ENCODE peak calls at places on chromosomes 11 and 22, in four cellular contexts. X is IMR-90, V is neuronal stem cell, W is mesendoderm. Q is an unnamed sample. For H3K36me3, the result is how much of the 10 kb centered on the place peaks cover.

GRCh38 chr22:47625013-47625385 is 862.5 kb downstream of the TBC1D22A start:
- DNase-seq in V (no peak), W (no peak), X (no peak), Q (no peak)

GRCh38 chr11:62004473-62004872 is 37.0 kb upstream of the FTH1 start:
- DNase-seq in X (peak), W (no peak), V (no peak), Q (peak)

GRCh38 chr22:38304526-38304925 is 12.7 kb downstream of the CSNK1E start:
- DNase-seq in V (no peak), X (no peak), W (no peak), Q (peak)

GRCh38 chr11:95877288-95877687 is 46.6 kb downstream of the MTMR2 start:
- DNase-seq in X (peak), V (no peak), W (no peak), Q (peak)

GRCh38 chr11:2444301-2445106 is at the start of the genes KCNQ1 and TRPM5:
- DNase-seq in V (peak), W (peak), X (no peak), Q (no peak)

GRCh38 chr11:17145972-17146371 is 61.8 kb downstream of the PIK3C2A start:
- DNase-seq in V (no peak), W (no peak), X (peak), Q (no peak)

GRCh38 chr11:67280791-67281551 is 8.1 kb upstream of the ANKRD13D start:
- DNase-seq in V (no peak), X (no peak), W (no peak), Q (no peak)

GRCh38 chr11:66438009-66438503 is 592 bp downstream of the MRPL11 start:
- DNase-seq in W (peak), V (no peak), X (no peak), Q (no peak)

GRCh38 chr11:128501576-128502549 is 85.5 kb downstream of the ETS1 start:
- DNase-seq in W (peak), V (no peak), X (peak), Q (peak)

GRCh38 chr11:2134022-2135010 is 4.9 kb downstream of the IGF2 start:
- DNase-seq in W (no peak), V (no peak), X (no peak), Q (no peak)

GRCh38 chr11:15941206-15941770 is 415.1 kb downstream of the SOX6 start:
- DNase-seq in V (peak), W (peak), X (no peak), Q (no peak)

GRCh38 chr22:19167106-19167869 is 11.2 kb downstream of the SLC25A1 start:
- DNase-seq in V (no peak), X (no peak), W (no peak), Q (no peak)

GRCh38 chr11:299951-300735 is 817 bp upstream of the IFITM5 start:
- DNase-seq in V (no peak), X (peak), W (peak), Q (no peak)

GRCh38 chr11:47857485-47858168 is 9.5 kb upstream of the NUP160 start:
- DNase-seq in W (no peak), X (no peak), V (no peak), Q (no peak)

GRCh38 chr11:63766501-63767270 is 1.9 kb downstream of the ZFTA start:
- DNase-seq in V (no peak), W (no peak), X (no peak), Q (no peak)

GRCh38 chr11:125367710-125368109 is 128.4 kb downstream of the FEZ1 start:
- DNase-seq in W (no peak), V (no peak), X (no peak), Q (no peak)

GRCh38 chr11:111765320-111765983 is 737 bp downstream of the PPP2R1B start:
- DNase-seq in W (no peak), X (no peak), V (no peak), Q (peak)

GRCh38 chr11:117815262-117815803 is 9.2 kb downstream of the FXYD2 start:
- DNase-seq in W (no peak), X (no peak), V (no peak), Q (no peak)
- H4K8ac ChIP-seq in W (no peak), X (no peak), V (no peak), Q (peak)

GRCh38 chr11:129951883-129952262 is 50.8 kb downstream of the PRDM10 start:
- DNase-seq in V (no peak), W (no peak), X (no peak), Q (no peak)

GRCh38 chr11:129951201-129951882 is 51.3 kb downstream of the PRDM10 start:
- DNase-seq in W (no peak), V (no peak), X (no peak), Q (no peak)

GRCh38 chr11:129959687-129960086 is 42.9 kb downstream of the PRDM10 start:
- DNase-seq in X (no peak), V (no peak), W (no peak), Q (no peak)

GRCh38 chr11:129950319-129951034 is 52.2 kb downstream of the PRDM10 start:
- DNase-seq in V (no peak), W (no peak), X (peak), Q (peak)

DNA sequence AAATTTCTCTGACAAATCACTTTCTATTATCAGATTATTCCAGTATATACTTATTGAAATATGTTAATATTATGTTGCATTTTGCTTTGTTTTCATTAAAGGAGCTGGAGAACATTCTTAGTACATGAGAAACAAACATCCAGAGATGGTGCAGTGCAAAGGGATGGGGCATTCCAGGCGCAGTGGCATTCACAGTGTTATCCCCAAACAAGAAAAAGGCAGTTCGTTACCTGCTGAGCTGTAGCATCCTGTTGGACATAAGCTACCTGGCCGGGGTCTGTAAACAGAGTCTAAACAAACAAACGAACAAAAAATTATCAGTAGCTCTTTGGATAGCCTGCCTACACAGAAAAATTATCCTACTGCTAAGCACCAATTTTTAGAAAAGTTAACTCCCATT is 47.4 kb downstream of the PRDM10 start:
- DNase-seq in W (no peak), V (no peak), X (no peak), Q (no peak)
- H3K36me3 ChIP-seq in W (under half), V (under half), X (under half), Q (under half)

GRCh38 chr11:7020183-7020917 is at the start of the genes NLRP14 and ZNF214:
- DNase-seq in X (peak), W (peak), V (peak), Q (peak)

GRCh38 chr11:7016011-7016410 is 4.1 kb downstream of the ZNF214 start:
- DNase-seq in W (no peak), V (no peak), X (no peak), Q (no peak)

GRCh38 chr11:7014118-7014517 is 6.0 kb downstream of the ZNF214 start:
- DNase-seq in V (no peak), X (no peak), W (no peak), Q (no peak)

GRCh38 chr11:7021318-7021717 is 1.0 kb downstream of the NLRP14 start:
- DNase-seq in W (no peak), X (no peak), V (no peak), Q (no peak)

DNA sequence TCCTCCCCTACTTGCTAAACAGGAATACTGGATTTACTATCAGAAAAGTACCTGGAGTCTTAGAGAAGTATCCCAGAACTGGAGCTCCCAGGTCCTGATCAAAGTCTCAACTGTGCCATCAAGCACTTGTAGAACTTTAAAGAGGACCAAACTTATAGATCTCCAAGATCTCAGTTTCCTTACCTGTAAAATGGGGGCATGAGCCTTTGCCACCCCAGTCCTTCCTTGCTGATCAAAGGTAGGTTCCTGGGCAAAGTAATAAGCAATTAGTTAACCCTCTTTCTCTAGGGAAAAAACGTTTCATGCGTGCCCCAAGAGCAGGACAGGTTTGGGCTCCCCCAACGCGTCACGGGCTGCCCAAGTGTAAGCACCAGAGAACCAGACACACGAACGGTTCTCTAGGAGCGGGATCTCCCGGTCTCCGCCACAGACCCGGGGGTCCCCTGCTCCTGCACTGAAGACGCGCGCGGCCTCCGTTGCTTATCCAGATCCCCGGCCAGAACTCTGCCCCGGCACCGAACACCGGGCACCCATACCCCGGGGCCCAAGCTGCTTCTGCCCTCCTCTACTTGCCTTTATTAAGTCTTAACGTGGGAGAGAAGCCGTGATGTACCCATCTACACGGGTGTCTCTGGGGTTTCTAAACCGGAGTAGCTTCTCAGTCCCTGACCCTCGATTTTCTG is 505 bp downstream of the ZNF214 start:
- DNase-seq in X (peak), W (peak), V (no peak), Q (no peak)
- H4K8ac ChIP-seq in X (peak), W (peak), V (no peak), Q (peak)

GRCh38 chr11:70411713-70412452 is 13.6 kb downstream of the CTTN start:
- DNase-seq in W (no peak), X (no peak), V (no peak), Q (no peak)
- H3K36me3 ChIP-seq in W (half or more), X (half or more), V (half or more), Q (half or more)

GRCh38 chr22:36548606-36549005 is 19.6 kb upstream of the EIF3D start:
- DNase-seq in W (peak), X (no peak), V (no peak), Q (no peak)
- H4K8ac ChIP-seq in W (no peak), X (peak), V (no peak), Q (peak)

GRCh38 chr11:9146477-9146876 is 55.1 kb upstream of the SCUBE2 start:
- DNase-seq in V (no peak), W (no peak), X (no peak), Q (no peak)
- H3K36me3 ChIP-seq in V (half or more), W (under half), X (half or more), Q (half or more)

GRCh38 chr22:22345781-22346180 is 101.2 kb downstream of the VPREB1 start:
- DNase-seq in X (no peak), V (no peak), W (no peak), Q (no peak)

GRCh38 chr22:22344430-22344829 is 99.8 kb downstream of the VPREB1 start:
- DNase-seq in X (no peak), V (no peak), W (no peak), Q (no peak)

GRCh38 chr22:22348127-22348814 is 103.7 kb downstream of the VPREB1 start:
- DNase-seq in V (peak), X (no peak), W (peak), Q (peak)

GRCh38 chr22:22348815-22349454 is 104.3 kb downstream of the VPREB1 start:
- DNase-seq in X (no peak), W (no peak), V (no peak), Q (no peak)

DNA sequence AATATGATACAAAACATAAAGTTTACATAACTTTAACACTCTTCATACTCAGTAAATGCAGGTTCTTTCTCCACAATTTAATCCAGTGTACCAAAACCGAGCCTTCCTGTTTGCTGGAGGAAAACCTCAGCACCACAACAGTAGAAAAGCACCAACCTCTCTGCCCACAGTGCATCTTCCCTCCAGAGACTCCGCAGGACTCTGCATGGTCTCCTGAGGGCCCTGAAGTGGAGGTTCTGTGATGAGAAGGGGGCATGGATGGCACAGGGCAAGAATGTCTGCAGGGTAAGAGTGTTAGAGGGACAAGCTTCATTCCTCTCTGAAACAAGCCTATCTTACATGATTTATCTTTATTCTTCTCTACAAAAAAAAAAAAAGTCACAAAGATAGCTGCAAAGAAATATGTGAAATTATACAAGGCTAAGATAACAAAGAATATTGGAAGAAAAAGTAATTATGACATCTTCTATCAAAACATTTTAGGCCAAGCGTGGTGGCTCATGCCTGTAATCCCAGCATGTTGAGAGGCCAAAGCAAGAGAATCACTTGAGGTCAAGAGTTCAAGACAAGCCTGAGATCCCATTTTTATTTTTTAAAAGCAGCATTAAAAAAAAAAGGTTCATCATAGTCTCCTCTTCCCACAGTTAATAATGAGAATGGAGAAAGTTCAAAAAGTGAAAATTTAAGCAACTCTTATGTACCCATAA is 102.0 kb downstream of the VPREB1 start:
- DNase-seq in X (no peak), W (no peak), V (no peak), Q (no peak)
- H4K8ac ChIP-seq in X (no peak), W (no peak), V (no peak), Q (no peak)